ENCODE peak calls at places on chromosomes 7 and 10, in five cellular contexts. U is stimulated activated naive CD8-positive, alpha-beta T cell treated with anti-CD3 and anti-CD28 coated beads, Interleukin-15, Interleukin-2, amounts not matched to agents 100 U/mL and 50 U/mL, for 24 hours; M is stimulated activated CD4-positive, alpha-beta T cell treated with anti-CD3 and anti-CD28 coated beads, Interleukin-12 subunit alpha, Interleukin-12 subunit beta, amount 100 ng/mL, for 4 hours; O is cardiac muscle cell; W is NCI-H2081. R is an unnamed sample.

GRCh38 chr10:14405076-14406065 is 74.6 kb upstream of the FRMD4A start:
- DNase-seq in W (no peak), O (peak), M (no peak), U (no peak), R (no peak)

GRCh38 chr10:569961-570630 is 119.4 kb downstream of the DIP2C start:
- DNase-seq in W (no peak), U (no peak), M (no peak), O (no peak), R (no peak)

GRCh38 chr10:126630225-126630624 is 40.3 kb downstream of the C10orf90 start:
- DNase-seq in M (no peak), W (no peak), O (no peak), U (no peak), R (no peak)

GRCh38 chr7:1085266-1085665 is 2.6 kb upstream of the GPER1 start:
- DNase-seq in U (no peak), M (no peak), W (no peak), O (no peak), R (no peak)

GRCh38 chr7:27082171-27082570 is 13.6 kb downstream of the HOXA1 start:
- DNase-seq in U (no peak), M (no peak), W (no peak), O (no peak), R (no peak)

GRCh38 chr10:6780008-6780677 is 200.1 kb upstream of the PRKCQ start:
- DNase-seq in O (no peak), U (no peak), W (no peak), M (no peak), R (no peak)

GRCh38 chr7:133973710-133974109 is 153.4 kb upstream of the LRGUK start:
- DNase-seq in O (no peak), M (no peak), U (no peak), W (no peak), R (no peak)

GRCh38 chr7:129072410-129073063 is 17.6 kb upstream of the TNPO3 start:
- DNase-seq in O (no peak), W (no peak), U (no peak), M (no peak), R (no peak)

GRCh38 chr7:131328387-131329175 is 905 bp downstream of the MKLN1 start:
- DNase-seq in U (no peak), O (peak), W (no peak), M (no peak), R (no peak)

GRCh38 chr10:69045441-69046300 is 42.2 kb upstream of the SRGN start:
- DNase-seq in U (no peak), M (no peak), W (no peak), O (peak), R (no peak)

GRCh38 chr10:3887885-3888476 is 103.0 kb upstream of the KLF6 start:
- DNase-seq in O (peak), W (no peak), U (no peak), M (peak), R (no peak)

GRCh38 chr10:115950320-115950719 is 322.7 kb downstream of the GFRA1 start:
- DNase-seq in W (no peak), O (peak), M (no peak), U (no peak), R (no peak)

GRCh38 chr10:124670849-124671248 is 73.3 kb downstream of the FAM53B start:
- DNase-seq in U (no peak), O (no peak), M (no peak), W (no peak), R (no peak)

GRCh38 chr7:94190599-94191061 is 186.5 kb upstream of the BET1 start:
- DNase-seq in U (no peak), O (peak), W (no peak), M (no peak), R (no peak)

GRCh38 chr10:94299417-94299816 is 63.3 kb downstream of the NOC3L start:
- DNase-seq in M (no peak), W (no peak), O (peak), U (peak), R (no peak)

GRCh38 chr7:117011419-117012260 is 58.3 kb downstream of the ST7 start:
- DNase-seq in U (no peak), W (no peak), O (no peak), M (no peak), R (no peak)

GRCh38 chr7:49773082-49773938 is at the start of gene VWC2:
- DNase-seq in W (no peak), U (no peak), O (no peak), M (no peak), R (no peak)

GRCh38 chr7:126569402-126569801 is 683.3 kb downstream of the GRM8 start:
- DNase-seq in M (no peak), O (no peak), W (peak), U (no peak), R (no peak)

GRCh38 chr7:75688200-75689136 is 50.3 kb downstream of the HIP1 start:
- DNase-seq in U (peak), O (no peak), W (peak), M (no peak), R (peak)

GRCh38 chr10:14409247-14409646 is 78.5 kb upstream of the FRMD4A start:
- DNase-seq in M (peak), O (no peak), U (peak), W (no peak), R (no peak)

GRCh38 chr7:118078015-118078414 is 105.9 kb upstream of the LSM8 start:
- DNase-seq in M (no peak), W (no peak), U (no peak), O (no peak), R (no peak)

GRCh38 chr10:10798021-10798420 is 219.7 kb upstream of the CELF2 start:
- DNase-seq in W (no peak), U (no peak), M (no peak), O (peak), R (no peak)

GRCh38 chr7:112088484-112089016 is 117.6 kb downstream of the DOCK4 start:
- DNase-seq in M (no peak), O (no peak), W (no peak), U (no peak), R (no peak)

GRCh38 chr7:100469227-100470044 is 5.4 kb upstream of the SPACDR start:
- DNase-seq in U (peak), M (peak), W (peak), O (peak), R (peak)

GRCh38 chr7:132066776-132067175 is 509.5 kb downstream of the PLXNA4 start:
- DNase-seq in W (no peak), U (no peak), O (peak), M (no peak), R (no peak)

GRCh38 chr7:54796150-54796549 is 37.1 kb upstream of the SEC61G start:
- DNase-seq in O (peak), M (no peak), W (no peak), U (no peak), R (no peak)

GRCh38 chr7:12524794-12525386 is 45.6 kb upstream of the SCIN start:
- DNase-seq in O (peak), U (no peak), M (no peak), W (peak), R (no peak)

GRCh38 chr10:45418859-45419672 is 45.0 kb downstream of the ALOX5 start:
- DNase-seq in U (peak), W (no peak), M (peak), O (peak), R (no peak)

GRCh38 chr10:5973069-5973468 is 4.3 kb downstream of the IL15RA start:
- DNase-seq in W (no peak), O (no peak), U (no peak), M (no peak), R (no peak)

GRCh38 chr7:1736826-1737225 is 66.7 kb downstream of the ELFN1 start:
- DNase-seq in W (no peak), M (no peak), U (no peak), O (no peak), R (no peak)

GRCh38 chr7:159028456-159029401 is 115.9 kb downstream of the VIPR2 start:
- DNase-seq in W (no peak), U (no peak), O (no peak), M (no peak), R (peak)

GRCh38 chr10:78950656-78951587 is 117.8 kb upstream of the ZMIZ1 start:
- DNase-seq in M (no peak), U (no peak), W (no peak), O (no peak), R (no peak)

GRCh38 chr10:79023489-79024162 is 45.1 kb upstream of the ZMIZ1 start:
- DNase-seq in M (no peak), W (no peak), O (peak), U (no peak), R (peak)

GRCh38 chr10:27450225-27450624 is 53.9 kb upstream of the RAB18 start:
- DNase-seq in U (no peak), W (no peak), O (no peak), M (no peak), R (no peak)

GRCh38 chr10:124264271-124264670 is 154.5 kb downstream of the OAT start:
- DNase-seq in M (no peak), W (no peak), O (no peak), U (no peak), R (peak)

GRCh38 chr7:81770823-81771222 is 976 bp upstream of the HGF start:
- DNase-seq in O (no peak), M (no peak), W (no peak), U (no peak), R (no peak)

GRCh38 chr7:128217030-128217805 is 23.9 kb upstream of the LEP start:
- DNase-seq in M (no peak), U (no peak), W (no peak), O (peak), R (no peak)